ENCODE peak calls at places on chromosomes 7 and 10, in ten cellular contexts. One of them, this sample, is unnamed.

GRCh38 chr7:142771353-142771723 is 568 bp downstream of the PRSS2 start:
- DNase-seq in mucosa of descending colon: no peak
- DNase-seq in CD8-positive, alpha-beta T cell: no peak
- DNase-seq in testis: no peak
- DNase-seq in CD4-positive, CD25-positive, alpha-beta regulatory T cell: peak; percentile 0
- DNase-seq in RWPE2: no peak
- DNase-seq in cardiac fibroblast: no peak
- DNase-seq in CD8-positive, alpha-beta memory T cell: no peak
- DNase-seq in hepatocyte: no peak
- DNase-seq in aorta: no peak
- DNase-seq in this sample: no peak

GRCh38 chr7:8063706-8064297 is 95.2 kb downstream of the GLCCI1 start:
- DNase-seq in mucosa of descending colon: no peak
- DNase-seq in CD8-positive, alpha-beta T cell: no peak
- DNase-seq in testis: no peak
- DNase-seq in CD4-positive, CD25-positive, alpha-beta regulatory T cell: no peak
- DNase-seq in RWPE2: no peak
- DNase-seq in cardiac fibroblast: peak; percentile 11
- DNase-seq in CD8-positive, alpha-beta memory T cell: no peak
- DNase-seq in hepatocyte: no peak
- DNase-seq in aorta: no peak
- DNase-seq in this sample: no peak

GRCh38 chr10:71611131-71611530 is 108.4 kb downstream of the C10orf105 start:
- DNase-seq in mucosa of descending colon: no peak
- DNase-seq in CD8-positive, alpha-beta T cell: no peak
- DNase-seq in testis: no peak
- DNase-seq in CD4-positive, CD25-positive, alpha-beta regulatory T cell: no peak
- DNase-seq in RWPE2: no peak
- DNase-seq in cardiac fibroblast: no peak
- DNase-seq in CD8-positive, alpha-beta memory T cell: no peak
- DNase-seq in hepatocyte: no peak
- DNase-seq in aorta: no peak
- DNase-seq in this sample: no peak

GRCh38 chr10:75283150-75284096 is 47.7 kb upstream of the COMTD1 start:
- DNase-seq in mucosa of descending colon: no peak
- DNase-seq in CD8-positive, alpha-beta T cell: no peak
- DNase-seq in testis: no peak
- DNase-seq in CD4-positive, CD25-positive, alpha-beta regulatory T cell: no peak
- DNase-seq in RWPE2: no peak
- DNase-seq in cardiac fibroblast: peak; percentile 66
- DNase-seq in CD8-positive, alpha-beta memory T cell: no peak
- DNase-seq in hepatocyte: peak; percentile 75
- DNase-seq in aorta: no peak
- DNase-seq in this sample: no peak

GRCh38 chr10:71611709-71612422 is 107.7 kb downstream of the C10orf105 start:
- DNase-seq in mucosa of descending colon: no peak
- DNase-seq in CD8-positive, alpha-beta T cell: no peak
- DNase-seq in testis: no peak
- DNase-seq in CD4-positive, CD25-positive, alpha-beta regulatory T cell: no peak
- DNase-seq in RWPE2: no peak
- DNase-seq in cardiac fibroblast: no peak
- DNase-seq in CD8-positive, alpha-beta memory T cell: no peak
- DNase-seq in hepatocyte: no peak
- DNase-seq in aorta: no peak
- DNase-seq in this sample: no peak

GRCh38 chr7:1938788-1939433 is 268.8 kb downstream of the ELFN1 start:
- DNase-seq in mucosa of descending colon: peak; percentile 30
- DNase-seq in CD8-positive, alpha-beta T cell: no peak
- DNase-seq in testis: no peak
- DNase-seq in CD4-positive, CD25-positive, alpha-beta regulatory T cell: peak; percentile 60
- DNase-seq in RWPE2: no peak
- DNase-seq in cardiac fibroblast: no peak
- DNase-seq in CD8-positive, alpha-beta memory T cell: no peak
- DNase-seq in hepatocyte: no peak
- DNase-seq in aorta: peak; percentile 44
- DNase-seq in this sample: no peak

GRCh38 chr10:92241158-92241500 is 49.7 kb downstream of the CPEB3 start:
- DNase-seq in mucosa of descending colon: peak; percentile 52
- DNase-seq in CD8-positive, alpha-beta T cell: no peak
- DNase-seq in testis: peak; percentile 41
- DNase-seq in CD4-positive, CD25-positive, alpha-beta regulatory T cell: no peak
- DNase-seq in RWPE2: no peak
- DNase-seq in cardiac fibroblast: no peak
- DNase-seq in CD8-positive, alpha-beta memory T cell: no peak
- DNase-seq in hepatocyte: peak; percentile 58
- DNase-seq in aorta: no peak
- DNase-seq in this sample: no peak

GRCh38 chr10:75959209-75959608 is 527.8 kb downstream of the LRMDA start:
- DNase-seq in mucosa of descending colon: no peak
- DNase-seq in CD8-positive, alpha-beta T cell: no peak
- DNase-seq in testis: no peak
- DNase-seq in CD4-positive, CD25-positive, alpha-beta regulatory T cell: no peak
- DNase-seq in RWPE2: no peak
- DNase-seq in cardiac fibroblast: peak; percentile 39
- DNase-seq in CD8-positive, alpha-beta memory T cell: no peak
- DNase-seq in hepatocyte: peak; percentile 49
- DNase-seq in aorta: no peak
- DNase-seq in this sample: no peak

GRCh38 chr10:43229208-43230061 is 37.4 kb downstream of the RASGEF1A start:
- DNase-seq in mucosa of descending colon: peak; percentile 54
- DNase-seq in CD8-positive, alpha-beta T cell: peak; percentile 40
- DNase-seq in testis: no peak
- DNase-seq in CD4-positive, CD25-positive, alpha-beta regulatory T cell: peak; percentile 54
- DNase-seq in RWPE2: peak; percentile 47
- DNase-seq in cardiac fibroblast: no peak
- DNase-seq in CD8-positive, alpha-beta memory T cell: peak; percentile 53
- DNase-seq in hepatocyte: peak; percentile 64
- DNase-seq in aorta: peak; percentile 52
- DNase-seq in this sample: peak; percentile 42

GRCh38 chr7:112594397-112594796 is 113.6 kb downstream of the LSMEM1 start:
- DNase-seq in mucosa of descending colon: no peak
- DNase-seq in CD8-positive, alpha-beta T cell: no peak
- DNase-seq in testis: no peak
- DNase-seq in CD4-positive, CD25-positive, alpha-beta regulatory T cell: no peak
- DNase-seq in RWPE2: no peak
- DNase-seq in cardiac fibroblast: peak; percentile 46
- DNase-seq in CD8-positive, alpha-beta memory T cell: no peak
- DNase-seq in hepatocyte: peak; percentile 25
- DNase-seq in aorta: no peak
- DNase-seq in this sample: no peak

GRCh38 chr7:77157446-77157845 is 35.0 kb downstream of the CCDC146 start:
- DNase-seq in mucosa of descending colon: no peak
- DNase-seq in CD8-positive, alpha-beta T cell: no peak
- DNase-seq in testis: no peak
- DNase-seq in CD4-positive, CD25-positive, alpha-beta regulatory T cell: peak; percentile 44
- DNase-seq in RWPE2: no peak
- DNase-seq in cardiac fibroblast: peak; percentile 3
- DNase-seq in CD8-positive, alpha-beta memory T cell: no peak
- DNase-seq in hepatocyte: no peak
- DNase-seq in aorta: no peak
- DNase-seq in this sample: no peak

GRCh38 chr7:94089806-94090205 is 85.7 kb upstream of the BET1 start:
- DNase-seq in mucosa of descending colon: no peak
- DNase-seq in CD8-positive, alpha-beta T cell: no peak
- DNase-seq in testis: no peak
- DNase-seq in CD4-positive, CD25-positive, alpha-beta regulatory T cell: no peak
- DNase-seq in RWPE2: no peak
- DNase-seq in cardiac fibroblast: no peak
- DNase-seq in CD8-positive, alpha-beta memory T cell: no peak
- DNase-seq in hepatocyte: no peak
- DNase-seq in aorta: no peak
- DNase-seq in this sample: no peak

GRCh38 chr10:102650655-102651454 is 6.6 kb downstream of the TRIM8 start:
- DNase-seq in mucosa of descending colon: peak; percentile 30
- DNase-seq in CD8-positive, alpha-beta T cell: no peak
- DNase-seq in testis: no peak
- DNase-seq in CD4-positive, CD25-positive, alpha-beta regulatory T cell: no peak
- DNase-seq in RWPE2: no peak
- DNase-seq in cardiac fibroblast: no peak
- DNase-seq in CD8-positive, alpha-beta memory T cell: no peak
- DNase-seq in hepatocyte: no peak
- DNase-seq in aorta: no peak
- DNase-seq in this sample: no peak

GRCh38 chr10:102649770-102650654 is 5.7 kb downstream of the TRIM8 start:
- DNase-seq in mucosa of descending colon: peak; percentile 38
- DNase-seq in CD8-positive, alpha-beta T cell: no peak
- DNase-seq in testis: no peak
- DNase-seq in CD4-positive, CD25-positive, alpha-beta regulatory T cell: no peak
- DNase-seq in RWPE2: peak; percentile 65
- DNase-seq in cardiac fibroblast: no peak
- DNase-seq in CD8-positive, alpha-beta memory T cell: no peak
- DNase-seq in hepatocyte: no peak
- DNase-seq in aorta: no peak
- DNase-seq in this sample: no peak

GRCh38 chr10:102648269-102648888 is 4.1 kb downstream of the TRIM8 start:
- DNase-seq in mucosa of descending colon: no peak
- DNase-seq in CD8-positive, alpha-beta T cell: no peak
- DNase-seq in testis: no peak
- DNase-seq in CD4-positive, CD25-positive, alpha-beta regulatory T cell: no peak
- DNase-seq in RWPE2: peak; percentile 34
- DNase-seq in cardiac fibroblast: no peak
- DNase-seq in CD8-positive, alpha-beta memory T cell: no peak
- DNase-seq in hepatocyte: no peak
- DNase-seq in aorta: no peak
- DNase-seq in this sample: no peak

GRCh38 chr10:102647433-102648268 is 3.4 kb downstream of the TRIM8 start:
- DNase-seq in mucosa of descending colon: peak; percentile 31
- DNase-seq in CD8-positive, alpha-beta T cell: no peak
- DNase-seq in testis: no peak
- DNase-seq in CD4-positive, CD25-positive, alpha-beta regulatory T cell: no peak
- DNase-seq in RWPE2: no peak
- DNase-seq in cardiac fibroblast: no peak
- DNase-seq in CD8-positive, alpha-beta memory T cell: no peak
- DNase-seq in hepatocyte: no peak
- DNase-seq in aorta: no peak
- DNase-seq in this sample: no peak

GRCh38 chr10:102648889-102649752 is 4.8 kb downstream of the TRIM8 start:
- DNase-seq in mucosa of descending colon: peak; percentile 47
- DNase-seq in CD8-positive, alpha-beta T cell: no peak
- DNase-seq in testis: no peak
- DNase-seq in CD4-positive, CD25-positive, alpha-beta regulatory T cell: peak; percentile 41
- DNase-seq in RWPE2: peak; percentile 39
- DNase-seq in cardiac fibroblast: no peak
- DNase-seq in CD8-positive, alpha-beta memory T cell: no peak
- DNase-seq in hepatocyte: no peak
- DNase-seq in aorta: no peak
- DNase-seq in this sample: no peak
- H3K4me3 ChIP-seq in mucosa of descending colon: no peak overlapping the region
- H3K4me3 ChIP-seq in CD8-positive, alpha-beta T cell: peak overlapping the region; percentile 46
- H3K4me3 ChIP-seq in testis: no peak overlapping the region
- H3K4me3 ChIP-seq in CD4-positive, CD25-positive, alpha-beta regulatory T cell: no peak overlapping the region
- H3K4me3 ChIP-seq in RWPE2: no peak overlapping the region
- H3K4me3 ChIP-seq in cardiac fibroblast: peak overlapping the region; percentile 93
- H3K4me3 ChIP-seq in CD8-positive, alpha-beta memory T cell: peak overlapping the region; percentile 27
- H3K4me3 ChIP-seq in hepatocyte: no peak overlapping the region
- H3K4me3 ChIP-seq in aorta: no peak overlapping the region
- H3K4me3 ChIP-seq in this sample: peak overlapping the region; percentile 73

DNA sequence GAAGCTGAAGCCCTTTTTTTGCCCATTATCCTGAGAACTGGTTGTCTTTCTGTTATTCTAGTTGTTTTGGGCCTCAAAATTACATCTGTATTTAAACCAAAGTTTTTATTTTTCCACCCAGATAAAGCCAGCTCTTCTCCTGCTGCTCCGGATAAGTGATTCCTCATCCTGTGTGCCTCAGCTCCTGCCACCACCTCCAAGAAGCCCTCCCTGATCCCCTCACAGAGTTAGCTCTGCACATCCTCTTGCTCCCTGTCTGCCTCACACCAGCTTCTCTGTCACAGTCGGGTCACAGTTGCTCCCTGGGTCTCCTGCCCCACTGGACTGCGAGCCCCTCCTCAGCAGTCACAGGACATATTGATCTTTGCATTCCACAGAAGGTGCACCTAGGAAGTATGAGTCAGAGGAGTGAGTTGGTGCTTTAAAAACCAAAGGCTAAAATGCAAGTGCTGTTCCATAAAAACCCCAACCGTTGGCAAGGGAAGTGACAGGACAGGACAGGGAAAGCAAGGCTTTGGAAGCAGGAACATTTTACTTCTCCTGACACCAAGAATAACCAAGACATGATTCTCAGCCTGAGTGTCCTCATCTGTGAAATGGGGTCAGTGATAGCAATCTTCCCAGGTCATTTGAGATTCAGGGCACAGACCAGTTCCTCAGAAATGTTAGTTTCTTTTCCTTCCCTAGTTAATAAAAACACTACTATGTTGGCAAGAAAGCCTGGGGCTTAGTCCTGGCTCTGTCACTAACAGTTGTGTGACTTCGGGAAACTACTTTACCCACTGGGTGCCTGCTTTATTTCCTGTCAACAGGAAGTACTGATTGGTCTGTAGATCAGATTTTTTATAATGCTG is 36.5 kb upstream of the EEPD1 start:
- DNase-seq in mucosa of descending colon: no peak
- DNase-seq in CD8-positive, alpha-beta T cell: no peak
- DNase-seq in testis: no peak
- DNase-seq in CD4-positive, CD25-positive, alpha-beta regulatory T cell: peak; percentile 20
- DNase-seq in RWPE2: no peak
- DNase-seq in cardiac fibroblast: no peak
- DNase-seq in CD8-positive, alpha-beta memory T cell: no peak
- DNase-seq in hepatocyte: no peak
- DNase-seq in aorta: no peak
- DNase-seq in this sample: no peak
- H3K4me3 ChIP-seq in mucosa of descending colon: no peak overlapping the region
- H3K4me3 ChIP-seq in CD8-positive, alpha-beta T cell: no peak overlapping the region
- H3K4me3 ChIP-seq in testis: no peak overlapping the region
- H3K4me3 ChIP-seq in CD4-positive, CD25-positive, alpha-beta regulatory T cell: peak overlapping the region; percentile 56
- H3K4me3 ChIP-seq in RWPE2: no peak overlapping the region
- H3K4me3 ChIP-seq in cardiac fibroblast: no peak overlapping the region
- H3K4me3 ChIP-seq in CD8-positive, alpha-beta memory T cell: no peak overlapping the region
- H3K4me3 ChIP-seq in hepatocyte: no peak overlapping the region
- H3K4me3 ChIP-seq in aorta: no peak overlapping the region
- H3K4me3 ChIP-seq in this sample: no peak overlapping the region

DNA sequence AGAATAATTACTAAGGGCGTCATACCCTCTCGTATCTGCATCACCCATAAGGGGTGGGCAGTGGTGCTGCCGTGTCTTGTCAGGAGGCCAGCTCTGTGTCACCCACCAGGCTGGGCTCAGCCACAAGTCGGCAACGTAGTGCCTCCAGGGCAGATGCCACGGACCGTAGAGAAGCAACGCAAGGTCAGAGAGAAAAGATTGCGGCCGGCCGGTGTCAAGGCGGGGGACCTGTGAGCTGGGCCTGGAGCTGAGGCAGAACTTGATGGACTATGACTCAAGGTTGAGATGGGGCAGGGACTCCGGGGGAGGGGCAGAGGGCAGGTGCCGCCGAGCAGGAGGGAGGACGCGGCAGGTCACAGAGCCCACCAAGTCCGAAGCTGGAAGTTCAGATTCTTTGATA is 29.5 kb downstream of the FOXK1 start:
- DNase-seq in mucosa of descending colon: no peak
- DNase-seq in CD8-positive, alpha-beta T cell: no peak
- DNase-seq in testis: no peak
- DNase-seq in CD4-positive, CD25-positive, alpha-beta regulatory T cell: no peak
- DNase-seq in RWPE2: no peak
- DNase-seq in cardiac fibroblast: no peak
- DNase-seq in CD8-positive, alpha-beta memory T cell: no peak
- DNase-seq in hepatocyte: no peak
- DNase-seq in aorta: no peak
- DNase-seq in this sample: no peak
- H3K4me3 ChIP-seq in mucosa of descending colon: no peak overlapping the region
- H3K4me3 ChIP-seq in CD8-positive, alpha-beta T cell: no peak overlapping the region
- H3K4me3 ChIP-seq in testis: no peak overlapping the region
- H3K4me3 ChIP-seq in CD4-positive, CD25-positive, alpha-beta regulatory T cell: no peak overlapping the region
- H3K4me3 ChIP-seq in RWPE2: no peak overlapping the region
- H3K4me3 ChIP-seq in cardiac fibroblast: no peak overlapping the region
- H3K4me3 ChIP-seq in CD8-positive, alpha-beta memory T cell: no peak overlapping the region
- H3K4me3 ChIP-seq in hepatocyte: no peak overlapping the region
- H3K4me3 ChIP-seq in aorta: no peak overlapping the region
- H3K4me3 ChIP-seq in this sample: no peak overlapping the region

GRCh38 chr10:113127285-113128283 is 177.5 kb downstream of the TCF7L2 start:
- DNase-seq in mucosa of descending colon: no peak
- DNase-seq in CD8-positive, alpha-beta T cell: no peak
- DNase-seq in testis: no peak
- DNase-seq in CD4-positive, CD25-positive, alpha-beta regulatory T cell: no peak
- DNase-seq in RWPE2: no peak
- DNase-seq in cardiac fibroblast: peak; percentile 39
- DNase-seq in CD8-positive, alpha-beta memory T cell: no peak
- DNase-seq in hepatocyte: no peak
- DNase-seq in aorta: no peak
- DNase-seq in this sample: no peak
- H3K4me3 ChIP-seq in mucosa of descending colon: no peak overlapping the region
- H3K4me3 ChIP-seq in CD8-positive, alpha-beta T cell: no peak overlapping the region
- H3K4me3 ChIP-seq in testis: peak overlapping the region; percentile 32
- H3K4me3 ChIP-seq in CD4-positive, CD25-positive, alpha-beta regulatory T cell: no peak overlapping the region
- H3K4me3 ChIP-seq in RWPE2: no peak overlapping the region
- H3K4me3 ChIP-seq in cardiac fibroblast: peak overlapping the region; percentile 51
- H3K4me3 ChIP-seq in CD8-positive, alpha-beta memory T cell: no peak overlapping the region
- H3K4me3 ChIP-seq in hepatocyte: no peak overlapping the region
- H3K4me3 ChIP-seq in aorta: no peak overlapping the region
- H3K4me3 ChIP-seq in this sample: peak overlapping the region; percentile 44